ENCODE peak calls at places on chromosomes 3 and 15, in five cellular contexts. V is left cardiac atrium, P is MV-4-11, K is T-cell, O is NCI-H460. S is an unnamed sample.

GRCh38 chr3:29486087-29486486 is 205.2 kb downstream of the RBMS3 start:
- DNase-seq in K (no peak), V (no peak), O (peak), P (no peak), S (no peak)

GRCh38 chr15:31212286-31212685 is 110.8 kb upstream of the TRPM1 start:
- DNase-seq in O (no peak), K (no peak), P (peak), V (no peak), S (no peak)

GRCh38 chr3:10417849-10418248 is 87.5 kb downstream of the ATP2B2 start:
- DNase-seq in P (peak), O (no peak), K (no peak), V (no peak), S (no peak)

GRCh38 chr15:35305906-35306305 is 220.8 kb upstream of the NANOGP8 start:
- DNase-seq in V (no peak), K (no peak), O (no peak), P (no peak), S (peak)

GRCh38 chr3:47421741-47422649 is 41.2 kb downstream of the PTPN23 start:
- DNase-seq in K (no peak), O (no peak), V (no peak), P (peak), S (no peak)

GRCh38 chr15:38017721-38018120 is 83.3 kb downstream of the TMCO5A start:
- DNase-seq in O (no peak), K (no peak), P (no peak), V (peak), S (no peak)

GRCh38 chr3:168426196-168426595 is 330.5 kb upstream of the GOLIM4 start:
- DNase-seq in P (no peak), V (no peak), O (no peak), K (no peak), S (no peak)

GRCh38 chr3:182258538-182259177 is 534.6 kb upstream of the ATP11B start:
- DNase-seq in V (no peak), P (peak), O (peak), K (no peak), S (no peak)

GRCh38 chr3:13612829-13613228 is 63.9 kb downstream of the FBLN2 start:
- DNase-seq in K (no peak), V (no peak), P (no peak), O (no peak), S (no peak)

GRCh38 chr3:128415110-128415772 is 51.4 kb downstream of the DNAJB8 start:
- DNase-seq in K (no peak), O (no peak), V (no peak), P (peak), S (no peak)

GRCh38 chr3:123342631-123343080 is 106.2 kb downstream of the ADCY5 start:
- DNase-seq in O (no peak), V (no peak), K (no peak), P (no peak), S (no peak)

GRCh38 chr15:60713096-60714084 is 234.4 kb upstream of the ICE2 start:
- DNase-seq in V (peak), P (no peak), K (no peak), O (no peak), S (peak)

GRCh38 chr3:55564709-55565108 is 77.6 kb upstream of the WNT5A start:
- DNase-seq in P (no peak), O (no peak), K (no peak), V (no peak), S (no peak)

GRCh38 chr15:65512807-65513416 is 4.6 kb downstream of the DPP8 start:
- DNase-seq in O (no peak), V (peak), K (peak), P (no peak), S (peak)

GRCh38 chr15:80684697-80685096 is 10.4 kb upstream of the ABHD17C start:
- DNase-seq in P (no peak), V (no peak), K (no peak), O (no peak), S (no peak)

GRCh38 chr3:73210759-73211158 is 149.3 kb downstream of the EBLN2 start:
- DNase-seq in O (no peak), P (no peak), K (no peak), V (no peak), S (no peak)

GRCh38 chr3:60086811-60087210 is 1037.0 kb upstream of the CFAP20DC start:
- DNase-seq in K (no peak), O (no peak), P (peak), V (no peak), S (no peak)

GRCh38 chr3:187714404-187714979 is 12.1 kb upstream of the RTP2 start:
- DNase-seq in P (peak), K (peak), O (peak), V (peak), S (peak)

GRCh38 chr15:61921093-61921492 is 139.2 kb downstream of the VPS13C start:
- DNase-seq in K (no peak), V (no peak), O (no peak), P (no peak), S (no peak)

GRCh38 chr15:91627473-91628309 is 225.8 kb upstream of the SLCO3A1 start:
- DNase-seq in K (no peak), V (peak), O (no peak), P (peak), S (no peak)

S was measured in uterus.